ENCODE peak calls at places on chromosomes 1 and 21, in eight cellular contexts. L, W, J, S, Y, H, G and I are unnamed samples.

GRCh38 chr1:54180666-54181360 is 19.0 kb downstream of the CYB5RL start:
- DNase-seq in J (no peak), L (no peak), W (no peak), Y (no peak), S (no peak), H (no peak), G (no peak), I (no peak)

GRCh38 chr1:209123601-209124000 is 459.9 kb upstream of the CAMK1G start:
- DNase-seq in H (no peak), J (no peak), G (no peak), W (no peak), L (no peak), Y (no peak), S (no peak), I (no peak)

GRCh38 chr1:94992161-94992560 is 65.3 kb upstream of the CNN3 start:
- DNase-seq in W (no peak), Y (no peak), H (no peak), S (no peak), J (no peak), L (no peak), G (no peak), I (no peak)

GRCh38 chr1:110605446-110605845 is 712 bp downstream of the KCNA2 start:
- DNase-seq in Y (no peak), H (no peak), J (no peak), S (no peak), W (no peak), L (no peak), G (no peak), I (no peak)

GRCh38 chr1:232635778-232636356 is 5.9 kb upstream of the SIPA1L2 start:
- DNase-seq in J (no peak), H (peak), S (no peak), L (no peak), Y (peak), G (no peak), W (peak), I (no peak)

GRCh38 chr1:36871146-36871971 is 163.0 kb downstream of the GRIK3 start:
- DNase-seq in W (no peak), J (no peak), Y (no peak), L (no peak), H (no peak), S (no peak), G (no peak), I (no peak)

GRCh38 chr1:156528875-156529425 is 28.4 kb upstream of the MEF2D start:
- DNase-seq in J (no peak), Y (no peak), G (no peak), S (peak), H (no peak), L (no peak), W (no peak), I (no peak)

GRCh38 chr1:9125325-9125724 is 3.6 kb downstream of the GPR157 start:
- DNase-seq in Y (no peak), J (no peak), W (no peak), H (no peak), S (no peak), G (no peak), L (no peak), I (no peak)

GRCh38 chr1:88276158-88276557 is 407.9 kb upstream of the PKN2 start:
- DNase-seq in S (no peak), W (peak), L (no peak), Y (peak), J (no peak), H (peak), G (no peak), I (no peak)

GRCh38 chr1:6273380-6273891 is 12.5 kb upstream of the GPR153 start:
- DNase-seq in H (no peak), L (no peak), Y (peak), S (no peak), W (peak), G (no peak), J (no peak), I (no peak)

GRCh38 chr1:114833421-114833820 is 21.2 kb upstream of the SYCP1 start:
- DNase-seq in G (no peak), Y (no peak), L (no peak), H (no peak), W (peak), J (no peak), S (no peak), I (no peak)

GRCh38 chr1:67674260-67675011 is 10.6 kb upstream of the GADD45A start:
- DNase-seq in S (no peak), H (no peak), W (peak), L (no peak), Y (no peak), J (no peak), G (no peak), I (peak)

GRCh38 chr21:38487906-38488639 is 10.2 kb downstream of the ERG start:
- DNase-seq in L (no peak), H (no peak), J (no peak), Y (no peak), G (no peak), S (no peak), W (no peak), I (no peak)

DNA sequence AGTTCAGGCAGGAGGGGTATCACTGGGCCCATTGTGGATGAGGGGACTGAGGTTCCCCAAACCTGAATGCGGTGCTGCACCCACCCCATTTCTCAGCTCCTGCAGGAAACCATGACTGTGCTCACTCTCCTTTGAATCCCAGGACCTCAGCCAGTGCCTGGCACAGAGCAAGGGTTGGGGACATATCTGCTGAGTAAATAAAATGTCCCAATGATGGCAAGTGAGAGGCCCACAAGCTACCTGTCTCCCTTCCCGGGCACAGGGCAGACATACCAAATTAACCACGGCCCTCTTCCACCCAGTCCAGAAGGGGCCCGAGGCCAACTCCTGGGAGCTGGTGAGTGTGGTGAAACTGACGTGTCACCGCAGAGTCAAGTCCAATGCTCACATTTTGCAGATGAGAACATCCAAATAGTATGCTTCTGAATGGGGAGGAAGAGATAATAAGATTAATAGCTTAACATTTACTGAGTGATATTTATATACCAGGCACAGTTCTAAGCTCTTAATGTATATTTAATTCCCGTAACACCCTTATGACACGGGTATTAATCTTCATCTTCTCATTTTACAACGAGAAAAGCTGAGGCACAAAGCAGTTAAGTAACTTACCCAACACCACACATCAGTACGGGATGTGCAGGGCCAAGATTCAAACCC is 97.7 kb downstream of the EPHB2 start:
- DNase-seq in W (peak), G (no peak), H (no peak), J (peak), Y (peak), L (no peak), S (no peak), I (no peak)
- H3K27ac ChIP-seq in W (peak), G (no peak), H (no peak), J (peak), Y (peak), L (no peak), S (peak), I (peak)

DNA sequence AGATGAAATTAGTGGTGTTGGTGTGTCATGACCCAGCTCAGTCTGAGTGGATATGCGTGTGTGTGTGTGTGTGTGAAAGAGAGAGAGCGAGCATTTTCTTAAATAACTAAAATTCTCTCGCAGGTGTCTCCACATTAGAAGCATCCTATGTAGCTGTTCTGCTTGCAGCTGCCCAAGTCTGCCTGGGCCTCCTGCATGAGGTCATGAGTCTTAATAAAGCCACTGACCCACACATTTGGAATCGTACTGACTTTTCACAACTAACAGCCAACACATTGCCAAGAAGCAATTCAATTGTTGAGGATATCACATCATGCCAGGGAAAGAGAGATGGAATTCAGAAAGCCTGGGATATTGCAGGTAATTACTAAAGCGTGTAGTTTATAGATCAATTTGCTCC is 238.2 kb upstream of the AJAP1 start:
- DNase-seq in S (no peak), G (no peak), Y (no peak), L (no peak), W (no peak), H (no peak), J (no peak), I (no peak)
- H3K27ac ChIP-seq in S (no peak), G (no peak), Y (no peak), L (no peak), W (no peak), H (no peak), J (no peak), I (peak)

DNA sequence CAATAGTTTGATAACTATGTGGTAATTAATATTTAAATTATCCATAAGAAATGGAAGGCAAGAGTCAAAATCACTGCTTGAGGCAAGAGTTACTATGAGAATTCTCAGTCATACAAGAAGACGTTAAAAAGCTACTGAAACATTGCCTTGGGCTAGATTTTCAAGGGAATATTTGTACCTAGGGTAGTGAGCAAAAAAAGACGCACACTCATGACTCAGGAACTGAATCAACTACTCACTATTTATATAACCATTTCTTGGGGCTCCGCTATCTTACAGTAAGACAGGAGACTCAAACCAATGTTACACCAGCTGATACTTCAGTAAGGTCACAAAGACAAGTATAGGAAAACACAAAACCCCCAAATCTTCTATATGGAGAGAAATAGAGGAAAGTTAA is 151.5 kb upstream of the RNPC3 start:
- DNase-seq in G (no peak), S (no peak), L (no peak), Y (no peak), W (peak), H (no peak), J (no peak), I (no peak)
- H3K27ac ChIP-seq in G (no peak), S (no peak), L (no peak), Y (no peak), W (no peak), H (no peak), J (no peak), I (no peak)

GRCh38 chr1:228165372-228166169 is at the start of gene IBA57:
- DNase-seq in Y (peak), W (peak), H (peak), G (peak), L (peak), J (peak), S (peak), I (peak)
- H3K27ac ChIP-seq in Y (peak), W (peak), H (peak), G (peak), L (peak), J (peak), S (peak), I (peak)